ENCODE peak calls at places on chromosomes 6 and 20, in nine cellular contexts. I is spleen, E is right lobe of liver, W is esophagus squamous epithelium, M is IMR-90, A is breast epithelium, Y is HepG2, Q is tibial nerve, X is transverse colon. Z is an unnamed sample.
A peak's percentile ranks its signal among the peaks of the same experiment; 100 is the strongest.

GRCh38 chr6:2309138-2309537 is 63.7 kb upstream of the GMDS start:
- DNase-seq in I (no peak), E (no peak), W (no peak), M (no peak), A (no peak), Y (no peak), Q (no peak), X (no peak), Z (no peak)

GRCh38 chr6:6843057-6843627 is 254.6 kb downstream of the LY86 start:
- DNase-seq in I (no peak), E (no peak), W (no peak), M (peak; percentile 58), A (no peak), Y (no peak), Q (no peak), X (no peak), Z (no peak)

GRCh38 chr20:32580970-32581838 is 3.9 kb downstream of the NOL4L start:
- DNase-seq in I (peak; percentile 80), E (no peak), W (no peak), M (no peak), A (no peak), Y (peak; percentile 47), Q (no peak), X (no peak), Z (no peak)

GRCh38 chr6:161038229-161039003 is 46.8 kb downstream of the MAP3K4 start:
- DNase-seq in I (no peak), E (no peak), W (no peak), M (peak; percentile 96), A (peak; percentile 46), Y (no peak), Q (no peak), X (peak; percentile 24), Z (no peak)

GRCh38 chr6:31666337-31666960 is 569 bp downstream of the CSNK2B start:
- DNase-seq in I (peak; percentile 81), E (no peak), W (no peak), M (peak; percentile 9), A (no peak), Y (no peak), Q (no peak), X (no peak), Z (no peak)

GRCh38 chr6:45610832-45611231 is 233.1 kb upstream of the SUPT3H start:
- DNase-seq in I (no peak), E (no peak), W (no peak), M (no peak), A (no peak), Y (no peak), Q (no peak), X (no peak), Z (no peak)

GRCh38 chr6:123456836-123457235 is 179.9 kb downstream of the TRDN start:
- DNase-seq in I (no peak), E (no peak), W (no peak), M (no peak), A (no peak), Y (no peak), Q (no peak), X (no peak), Z (no peak)

GRCh38 chr6:39100358-39100757 is 14.6 kb downstream of the SAYSD1 start:
- DNase-seq in I (no peak), E (no peak), W (no peak), M (no peak), A (no peak), Y (no peak), Q (no peak), X (no peak), Z (no peak)

GRCh38 chr20:46088409-46089075 is 1.2 kb downstream of the NCOA5 start:
- DNase-seq in I (no peak), E (no peak), W (no peak), M (peak; percentile 8), A (no peak), Y (peak; percentile 63), Q (no peak), X (no peak), Z (no peak)

GRCh38 chr6:80165143-80165542 is 58.7 kb downstream of the BCKDHB start:
- DNase-seq in I (no peak), E (no peak), W (no peak), M (peak; percentile 45), A (no peak), Y (no peak), Q (no peak), X (no peak), Z (no peak)

GRCh38 chr6:164195605-164196004 is 781.1 kb downstream of the QKI start:
- DNase-seq in I (no peak), E (no peak), W (no peak), M (no peak), A (no peak), Y (no peak), Q (no peak), X (no peak), Z (no peak)

GRCh38 chr20:46308258-46309157 is at the start of gene CDH22:
- DNase-seq in I (no peak), E (no peak), W (no peak), M (peak; percentile 20), A (no peak), Y (peak; percentile 48), Q (no peak), X (no peak), Z (peak; percentile 45)

GRCh38 chr6:160733045-160733646 is 31.1 kb downstream of the PLG start:
- DNase-seq in I (no peak), E (no peak), W (no peak), M (peak; percentile 13), A (no peak), Y (peak; percentile 47), Q (no peak), X (peak; percentile 13), Z (peak; percentile 28)

GRCh38 chr20:63434599-63435378 is 37.7 kb downstream of the KCNQ2 start:
- DNase-seq in I (peak; percentile 87), E (no peak), W (no peak), M (peak; percentile 18), A (peak; percentile 23), Y (peak; percentile 79), Q (peak; percentile 16), X (peak; percentile 52), Z (peak; percentile 45)

GRCh38 chr6:70954750-70955149 is 2.1 kb downstream of the B3GAT2 start:
- DNase-seq in I (no peak), E (no peak), W (no peak), M (no peak), A (no peak), Y (no peak), Q (no peak), X (no peak), Z (no peak)

GRCh38 chr6:143195349-143195845 is 134.7 kb downstream of the AIG1 start:
- DNase-seq in I (no peak), E (no peak), W (no peak), M (no peak), A (no peak), Y (no peak), Q (no peak), X (no peak), Z (no peak)
- TF ChIP-seq POLR2A in I (no peak), E (no peak), W (no peak), M (no peak), A (no peak), Y (no peak), Q (no peak), X (no peak), Z (no peak)

DNA sequence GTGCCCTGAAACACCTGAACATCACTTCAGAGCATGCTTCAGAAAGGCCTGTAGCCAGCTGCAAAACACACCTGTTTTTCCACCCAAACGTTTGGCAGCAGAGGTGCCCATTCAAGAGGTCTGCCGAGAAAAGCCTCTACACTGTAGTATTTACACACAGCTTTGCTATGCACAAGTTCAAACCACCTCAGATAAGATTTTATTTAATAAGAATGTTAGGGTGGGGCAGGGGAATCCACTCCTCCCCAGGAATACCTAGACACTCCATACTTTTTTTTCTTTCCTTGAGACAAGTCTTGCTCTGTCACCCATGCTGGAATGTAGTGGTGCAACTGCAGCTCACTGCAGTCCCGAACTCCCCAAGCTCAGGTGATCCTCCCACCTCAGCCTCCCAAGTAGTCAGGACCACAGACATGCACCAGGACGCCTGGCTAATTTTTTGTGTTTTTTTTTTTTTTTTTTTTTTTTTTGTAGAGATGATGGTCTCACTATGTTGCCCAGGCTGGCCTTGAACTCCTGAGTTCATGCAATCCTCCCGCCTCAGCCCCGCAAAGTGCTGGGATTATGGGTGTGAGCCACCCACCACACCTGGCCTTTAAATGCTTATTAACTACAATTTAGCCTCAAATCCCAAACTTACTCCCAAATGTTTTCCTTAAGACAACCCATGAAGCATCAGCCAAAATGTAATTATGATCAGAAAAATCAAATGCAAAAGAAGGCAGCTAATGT is 9.7 kb downstream of the MRPL14 start:
- DNase-seq in I (no peak), E (no peak), W (no peak), M (no peak), A (no peak), Y (no peak), Q (no peak), X (no peak), Z (peak; percentile 65)
- H3K4me1 ChIP-seq in I (peaks cover 18% of the 10 kb centered on the region), E (peaks cover 55% of the 10 kb centered on the region), W (peaks cover 12% of the 10 kb centered on the region), M (peaks cover 39% of the 10 kb centered on the region), A (no peaks in the 10 kb centered on the region), Y (peaks cover 100% of the 10 kb centered on the region), Q (no peaks in the 10 kb centered on the region), X (peaks cover 55% of the 10 kb centered on the region), Z (peaks cover 47% of the 10 kb centered on the region)

DNA sequence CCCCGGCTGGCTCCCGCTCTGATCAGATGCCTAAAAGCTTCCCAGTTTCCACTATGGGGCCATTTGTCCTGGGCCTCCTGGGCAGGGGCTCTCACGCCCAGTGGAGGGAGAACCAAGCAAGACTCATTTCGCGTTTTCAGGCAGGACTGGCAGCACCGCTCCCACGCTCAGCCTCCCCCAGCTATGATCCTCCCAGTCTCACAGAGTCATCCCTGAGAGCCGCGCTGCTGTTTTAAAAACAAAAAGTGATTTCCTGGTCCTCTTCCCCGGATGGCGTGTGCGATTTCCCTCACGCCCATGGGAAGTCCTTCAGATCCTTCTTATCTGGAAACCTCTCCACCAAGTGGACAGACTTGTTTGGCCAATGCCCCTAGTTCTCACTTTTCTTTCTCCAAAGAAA is at the start of gene ADGRF5:
- DNase-seq in I (peak; percentile 77), E (no peak), W (no peak), M (no peak), A (no peak), Y (no peak), Q (no peak), X (no peak), Z (no peak)
- TF ChIP-seq POLR2A in I (no peak), E (peak; percentile 14), W (no peak), M (no peak), A (no peak), Y (no peak), Q (no peak), X (no peak), Z (no peak)

GRCh38 chr6:414447-414846 is 22.9 kb downstream of the IRF4 start:
- DNase-seq in I (no peak), E (no peak), W (no peak), M (no peak), A (no peak), Y (no peak), Q (no peak), X (no peak), Z (no peak)
- H3K4me1 ChIP-seq in I (no peaks in the 10 kb centered on the region), E (no peaks in the 10 kb centered on the region), W (no peaks in the 10 kb centered on the region), M (no peaks in the 10 kb centered on the region), A (no peaks in the 10 kb centered on the region), Y (no peaks in the 10 kb centered on the region), Q (no peaks in the 10 kb centered on the region), X (no peaks in the 10 kb centered on the region), Z (no peaks in the 10 kb centered on the region)

Z was measured in stomach.